ENCODE peak calls at places on chromosomes 16 and 17, in six cellular contexts. S is prostate gland, U is HepG2, P is upper lobe of left lung, G is heart left ventricle, N is esophagus squamous epithelium. T is an unnamed sample.
A peak's percentile ranks its signal among the peaks of the same experiment; 100 is the strongest.

GRCh38 chr16:63617990-63618763 is 1503.7 kb downstream of the CDH11 start:
- DNase-seq in S (peak; percentile 47), G (no peak), U (no peak), N (no peak), P (peak; percentile 54), T (no peak)

GRCh38 chr17:65703891-65704290 is 142.4 kb upstream of the AXIN2 start:
- DNase-seq in U (no peak), G (no peak), P (no peak), N (no peak), S (no peak), T (no peak)

GRCh38 chr17:66663041-66663494 is 171.8 kb upstream of the CACNG5 start:
- DNase-seq in G (no peak), U (no peak), N (no peak), P (no peak), S (no peak), T (no peak)

GRCh38 chr17:80901319-80901718 is 90.3 kb upstream of the CHMP6 start:
- DNase-seq in P (no peak), N (no peak), U (no peak), S (no peak), G (no peak), T (no peak)

GRCh38 chr16:57167951-57168350 is 17.9 kb downstream of the PSME3IP1 start:
- DNase-seq in U (peak; percentile 53), N (no peak), G (no peak), S (peak; percentile 33), P (no peak), T (no peak)

GRCh38 chr17:12489307-12489706 is 176.4 kb upstream of the MYOCD start:
- DNase-seq in S (no peak), G (no peak), N (no peak), U (no peak), P (no peak), T (no peak)

GRCh38 chr17:60401819-60402218 is 9.9 kb upstream of the USP32 start:
- DNase-seq in S (no peak), U (no peak), N (no peak), P (no peak), G (no peak), T (no peak)

GRCh38 chr16:3718019-3718391 is 681 bp upstream of the TRAP1 start:
- DNase-seq in S (no peak), P (no peak), U (no peak), G (no peak), N (no peak), T (no peak)

GRCh38 chr17:28261219-28261618 is 57.8 kb upstream of the TMEM97 start:
- DNase-seq in N (no peak), U (no peak), S (no peak), P (no peak), G (no peak), T (no peak)

GRCh38 chr17:64692187-64692586 is 30.1 kb upstream of the SMURF2 start:
- DNase-seq in P (no peak), S (no peak), U (no peak), G (no peak), N (no peak), T (no peak)

GRCh38 chr16:4936991-4937781 is at the start of gene PPL:
- DNase-seq in G (peak; percentile 80), P (peak; percentile 98), N (no peak), S (peak; percentile 91), U (peak; percentile 93), T (peak; percentile 37)

GRCh38 chr17:40727447-40728231 is 24.1 kb upstream of the KRT24 start:
- DNase-seq in S (no peak), P (no peak), U (no peak), G (no peak), N (no peak), T (no peak)

GRCh38 chr17:63447688-63448005 is 1.5 kb upstream of the CYB561 start:
- DNase-seq in G (no peak), N (no peak), S (no peak), P (no peak), U (no peak), T (no peak)

GRCh38 chr17:63445571-63446217 is 412 bp downstream of the CYB561 start:
- DNase-seq in N (no peak), S (peak; percentile 46), G (no peak), P (peak; percentile 87), U (no peak), T (no peak)

GRCh38 chr17:63446981-63447687 is 1.0 kb upstream of the CYB561 start:
- DNase-seq in U (no peak), N (no peak), P (no peak), G (no peak), S (peak; percentile 58), T (no peak)

GRCh38 chr17:63445065-63445464 is 1.0 kb downstream of the CYB561 start:
- DNase-seq in U (no peak), P (no peak), S (no peak), G (no peak), N (no peak), T (no peak)

DNA sequence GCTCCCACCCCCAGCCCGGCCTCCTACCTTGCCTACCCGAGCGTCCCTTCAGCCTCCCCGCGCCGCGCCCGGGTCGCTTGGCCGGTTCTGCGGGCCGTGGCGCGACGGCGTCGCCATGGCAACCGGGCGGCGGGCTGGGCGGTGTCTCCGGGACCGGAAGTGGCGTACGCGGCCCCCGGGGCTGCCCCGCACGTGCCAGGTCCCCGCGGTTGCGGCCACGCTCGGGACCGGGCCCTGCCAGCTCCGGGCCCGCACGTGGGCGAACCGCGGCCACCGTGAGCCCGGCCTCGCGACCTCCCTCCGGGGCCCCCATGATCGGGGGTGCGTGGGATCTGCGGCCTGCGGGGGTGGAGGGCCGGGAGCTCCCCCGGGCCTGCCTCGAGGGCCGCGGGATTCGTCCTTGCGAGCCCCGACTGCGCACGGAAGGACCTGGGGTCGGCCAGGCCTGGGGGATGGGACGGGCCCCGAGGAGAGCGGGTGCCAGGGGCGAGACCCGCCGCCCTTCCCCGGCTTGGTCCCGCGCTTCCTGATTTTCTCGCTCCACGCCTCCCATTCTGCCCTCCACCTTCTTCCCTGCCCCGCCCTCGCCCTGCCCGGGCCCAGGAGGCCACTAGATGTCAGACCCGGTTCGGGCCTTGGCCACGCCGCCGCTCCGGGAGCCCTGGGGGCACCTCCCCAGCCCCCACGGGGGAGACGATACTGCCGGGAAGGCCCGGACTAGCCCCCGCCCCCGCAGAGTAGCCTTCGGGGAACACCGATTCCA is at the start of gene CYB561:
- DNase-seq in U (no peak), P (peak; percentile 98), S (peak; percentile 87), G (peak; percentile 89), N (no peak), T (peak; percentile 58)
- TF ChIP-seq POLR2A in U (no peak), P (no peak), S (peak; percentile 55), G (no peak), N (no peak), T (peak; percentile 46)

GRCh38 chr17:56583772-56584171 is 9.7 kb upstream of the NOG start:
- DNase-seq in N (no peak), P (no peak), U (no peak), G (no peak), S (no peak), T (no peak)
- H3K27me3 ChIP-seq in N (no peaks in the 10 kb centered on the region), P (no peaks in the 10 kb centered on the region), U (peaks cover 50% of the 10 kb centered on the region), G (peaks cover 6% of the 10 kb centered on the region), S (no peaks in the 10 kb centered on the region), T (no peaks in the 10 kb centered on the region)

DNA sequence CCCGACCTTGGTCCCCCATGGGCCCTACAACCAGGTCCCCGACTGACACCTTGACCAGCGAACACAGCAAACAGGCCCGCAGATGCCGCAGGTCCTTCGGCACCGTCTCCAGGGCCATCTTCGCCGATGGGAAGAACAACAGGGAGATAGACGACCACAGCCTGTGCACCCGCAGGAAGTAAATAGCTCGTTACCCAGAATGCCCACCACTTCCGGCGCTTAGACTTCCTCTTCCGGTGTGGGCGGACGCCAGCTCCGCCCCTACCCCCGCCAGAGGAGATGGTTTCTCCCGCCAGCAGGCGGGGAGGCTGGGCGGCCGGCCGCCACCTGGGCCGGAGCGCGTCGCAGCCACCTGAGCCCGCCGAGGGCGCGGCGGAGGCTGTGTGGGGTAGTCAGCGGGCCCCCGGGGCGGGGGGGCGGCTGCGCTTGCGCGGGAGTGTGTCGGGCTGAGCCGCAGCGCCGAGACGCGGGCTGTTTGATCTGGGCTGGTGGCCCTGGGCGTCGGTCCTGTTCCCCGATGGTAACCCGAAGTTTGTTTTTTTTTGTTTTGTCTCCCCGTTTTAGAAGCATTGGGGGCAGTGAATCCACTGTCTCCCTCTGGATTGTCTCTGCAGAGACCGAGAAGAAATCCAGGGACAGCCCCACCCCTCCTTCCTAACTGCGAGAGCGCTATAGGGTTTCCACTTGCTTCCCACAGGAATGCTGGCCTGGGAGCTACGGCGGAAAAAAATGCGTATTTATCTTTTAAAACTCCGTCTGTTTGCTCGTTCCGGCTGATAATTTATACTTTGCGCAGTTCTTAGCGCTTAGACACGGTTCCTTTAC is at the start of gene SUPT4H1:
- DNase-seq in S (peak; percentile 91), N (peak; percentile 51), P (peak; percentile 98), G (peak; percentile 93), U (peak; percentile 94), T (peak; percentile 76)
- TF ChIP-seq CTCF in S (peak; percentile 21), N (no peak), P (peak; percentile 59), G (peak; percentile 16), U (peak; percentile 64), T (no peak)

GRCh38 chr16:88422733-88423447 is 30.2 kb upstream of the ZFPM1 start:
- DNase-seq in S (no peak), P (no peak), G (no peak), N (no peak), U (no peak), T (no peak)
- TF ChIP-seq POLR2A in S (no peak), P (no peak), G (no peak), N (no peak), U (no peak), T (no peak)

DNA sequence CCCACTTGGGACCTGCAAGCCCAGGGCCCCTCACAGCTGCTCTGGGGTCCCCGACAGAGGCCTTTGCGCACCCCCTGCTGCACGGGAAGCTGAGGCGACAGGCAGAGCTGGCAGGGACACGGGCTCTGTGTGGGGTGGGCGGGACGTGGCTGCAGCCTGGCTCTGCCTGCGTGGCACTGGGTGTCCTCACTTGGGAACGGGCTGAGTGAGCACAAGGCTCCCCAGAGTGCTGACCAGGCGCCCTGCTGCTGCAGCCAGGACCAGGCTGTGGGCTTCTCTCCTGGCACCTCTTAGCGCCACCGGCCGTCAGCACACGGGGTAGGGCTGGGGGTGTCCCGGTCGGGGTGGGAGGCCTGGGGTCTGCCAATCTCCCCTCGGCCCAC is 6.6 kb downstream of the C1QTNF8 start:
- DNase-seq in U (no peak), N (no peak), G (no peak), S (no peak), P (peak; percentile 79), T (no peak)
- H3K27me3 ChIP-seq in U (peaks cover 12% of the 10 kb centered on the region), N (peaks cover 8% of the 10 kb centered on the region), G (peaks cover 3% of the 10 kb centered on the region), S (no peaks in the 10 kb centered on the region), P (peaks cover 35% of the 10 kb centered on the region), T (no peaks in the 10 kb centered on the region)